ENCODE peak calls at places on chromosomes 5 and 9, in seven cellular contexts. G, T, H, X, B, O and U are unnamed samples.

GRCh38 chr5:111584651-111585050 is 72.3 kb upstream of the STARD4 start:
- DNase-seq in G (no peak), T (no peak), H (no peak), X (no peak), B (no peak), O (no peak), U (no peak)

GRCh38 chr5:40841068-40841805 is at the start of gene CARD6:
- DNase-seq in G (peak; percentile 33), T (peak; percentile 54), H (no peak), X (no peak), B (peak; percentile 21), O (no peak), U (no peak)

GRCh38 chr5:74336286-74336685 is 304.2 kb downstream of the ENC1 start:
- DNase-seq in G (no peak), T (no peak), H (no peak), X (no peak), B (no peak), O (no peak), U (no peak)

GRCh38 chr9:137311171-137311970 is 9.3 kb upstream of the NRARP start:
- DNase-seq in G (no peak), T (no peak), H (no peak), X (peak; percentile 23), B (peak; percentile 89), O (peak; percentile 13), U (peak; percentile 14)

GRCh38 chr9:34501372-34501771 is 21.4 kb downstream of the ENHO start:
- DNase-seq in G (no peak), T (no peak), H (no peak), X (no peak), B (no peak), O (no peak), U (no peak)

GRCh38 chr9:133642708-133643361 is 6.7 kb downstream of the DBH start:
- DNase-seq in G (no peak), T (no peak), H (no peak), X (no peak), B (no peak), O (no peak), U (no peak)

GRCh38 chr9:134413890-134414731 is 87.9 kb downstream of the RXRA start:
- DNase-seq in G (peak; percentile 64), T (no peak), H (peak; percentile 79), X (peak; percentile 76), B (no peak), O (peak; percentile 74), U (no peak)

GRCh38 chr5:52738095-52738506 is 49.6 kb upstream of the ITGA1 start:
- DNase-seq in G (no peak), T (peak; percentile 28), H (no peak), X (no peak), B (no peak), O (no peak), U (no peak)

DNA sequence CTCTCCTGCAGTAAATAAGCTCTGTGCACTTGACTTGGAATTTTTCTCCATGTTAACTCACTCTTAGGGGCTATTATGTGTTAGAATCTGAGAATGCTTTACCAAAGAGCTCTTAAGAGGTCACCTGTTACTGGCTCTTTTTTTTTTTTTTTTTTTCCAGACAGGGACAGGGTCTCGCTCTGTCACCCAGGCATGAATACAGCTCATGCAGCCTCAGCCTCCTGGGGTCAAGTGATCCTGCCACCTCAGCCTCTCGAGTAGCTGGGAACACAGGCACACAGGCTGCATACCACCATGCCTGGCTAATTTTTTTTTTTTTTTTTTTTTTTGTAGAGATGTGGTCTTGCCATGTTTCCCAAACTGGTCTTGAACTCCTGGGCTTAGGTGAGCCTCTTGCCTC is 22.1 kb downstream of the HMGXB3 start:
- DNase-seq in G (no peak), T (no peak), H (no peak), X (no peak), B (no peak), O (no peak), U (no peak)
- TF ChIP-seq CTCF in G (no peak), T (no peak), H (no peak), X (no peak), B (no peak), O (no peak), U (no peak)

DNA sequence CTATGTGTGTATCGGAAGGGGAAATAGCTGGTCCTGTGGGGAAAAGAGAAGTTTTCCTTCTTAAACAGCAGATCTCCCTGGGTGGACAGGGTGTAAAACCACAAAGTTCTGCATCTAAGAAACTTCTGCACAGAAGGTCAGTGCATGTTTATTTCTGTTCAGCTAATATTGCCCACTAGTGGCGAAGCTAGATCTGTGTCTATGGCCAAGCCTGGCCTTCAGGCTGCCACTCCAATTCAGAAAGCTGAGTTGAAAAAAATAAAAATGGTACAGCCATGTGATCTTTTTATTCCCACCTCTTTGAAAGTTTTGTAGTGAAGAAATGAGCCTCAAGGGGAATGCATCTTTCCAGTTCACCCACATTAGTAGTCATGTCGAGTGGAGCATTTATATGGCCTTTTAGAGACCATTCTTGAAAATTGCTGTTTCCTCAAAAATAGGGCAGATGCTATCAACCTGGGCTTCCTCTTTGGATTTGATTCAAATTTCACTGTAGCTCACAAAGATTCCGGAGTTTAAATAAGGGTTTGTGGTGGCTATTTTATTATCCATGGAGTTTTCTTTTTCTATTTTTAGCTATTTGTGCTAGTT is 488.0 kb downstream of the PRELID2 start:
- DNase-seq in G (no peak), T (peak; percentile 10), H (no peak), X (no peak), B (peak; percentile 15), O (no peak), U (no peak)
- TF ChIP-seq CTCF in G (no peak), T (peak; percentile 37), H (peak; percentile 41), X (peak; percentile 36), B (no peak), O (peak; percentile 55), U (peak; percentile 55)

DNA sequence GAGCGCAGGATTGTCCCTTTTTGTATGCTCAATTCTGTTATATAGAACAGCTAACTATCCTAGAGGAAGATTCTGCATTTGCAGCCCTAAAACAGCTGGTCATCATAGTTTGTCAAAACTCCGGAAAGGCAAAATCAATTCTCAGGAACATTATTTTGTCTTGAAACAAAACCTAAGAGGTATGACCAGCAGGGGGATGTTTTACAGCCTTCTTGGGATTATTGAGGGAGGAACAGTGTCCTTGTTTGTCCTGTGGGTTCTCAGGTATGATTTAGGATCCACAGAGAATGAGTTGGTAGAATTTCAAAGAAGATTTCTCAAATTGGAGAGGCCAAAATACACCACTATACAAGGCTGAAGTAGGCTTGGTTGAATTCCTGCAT is 136.4 kb downstream of the ZSWIM6 start:
- DNase-seq in G (no peak), T (no peak), H (no peak), X (no peak), B (no peak), O (no peak), U (no peak)
- TF ChIP-seq CTCF in G (no peak), T (no peak), H (peak; percentile 2), X (no peak), B (no peak), O (no peak), U (no peak)

DNA sequence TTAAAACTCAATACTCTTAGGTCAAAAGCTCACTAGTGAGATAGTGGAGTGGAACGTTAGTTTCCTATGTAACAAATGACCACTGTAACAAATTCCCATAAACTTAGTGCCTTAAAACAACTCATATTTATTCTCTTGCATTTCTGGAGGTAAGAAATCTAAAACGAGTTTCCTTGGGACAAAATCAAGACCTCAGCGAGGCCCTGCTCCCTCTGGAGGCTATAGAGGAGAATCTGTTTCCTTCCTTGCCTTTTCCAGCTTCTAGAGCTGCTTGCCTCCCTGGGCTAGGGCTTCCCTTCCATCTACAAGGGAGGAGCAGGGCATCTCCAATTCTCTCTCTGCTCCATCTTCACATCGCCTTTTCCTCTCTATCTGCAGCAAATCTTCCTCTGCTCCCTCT is 32.0 kb downstream of the SEMA5A start:
- DNase-seq in G (no peak), T (no peak), H (no peak), X (no peak), B (no peak), O (no peak), U (no peak)
- TF ChIP-seq CTCF in G (no peak), T (no peak), H (no peak), X (no peak), B (no peak), O (peak; percentile 26), U (no peak)

DNA sequence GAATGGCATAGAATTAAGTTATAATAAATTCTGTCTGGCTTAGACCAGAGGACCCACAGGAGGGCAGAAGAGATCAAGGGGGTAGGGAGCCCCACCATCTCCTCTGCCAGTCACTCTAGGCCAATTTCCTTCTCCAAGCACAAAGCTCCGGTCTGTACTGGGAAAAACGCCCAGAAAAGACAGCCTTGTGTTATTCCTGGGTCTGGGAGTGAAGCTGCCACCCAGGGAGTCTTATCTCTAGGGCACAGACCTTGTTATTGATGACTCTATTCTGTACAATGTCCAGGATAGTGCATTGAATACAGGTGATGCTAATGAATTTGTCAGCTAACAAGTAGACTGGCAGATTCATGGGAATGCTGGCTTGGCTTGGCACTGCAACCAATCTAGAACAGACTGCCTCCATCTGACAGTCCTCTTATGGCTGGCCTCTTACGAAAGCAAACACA is 60.7 kb downstream of the MED27 start:
- DNase-seq in G (no peak), T (no peak), H (no peak), X (no peak), B (no peak), O (no peak), U (no peak)
- TF ChIP-seq CTCF in G (no peak), T (no peak), H (no peak), X (peak; percentile 20), B (no peak), O (no peak), U (no peak)

DNA sequence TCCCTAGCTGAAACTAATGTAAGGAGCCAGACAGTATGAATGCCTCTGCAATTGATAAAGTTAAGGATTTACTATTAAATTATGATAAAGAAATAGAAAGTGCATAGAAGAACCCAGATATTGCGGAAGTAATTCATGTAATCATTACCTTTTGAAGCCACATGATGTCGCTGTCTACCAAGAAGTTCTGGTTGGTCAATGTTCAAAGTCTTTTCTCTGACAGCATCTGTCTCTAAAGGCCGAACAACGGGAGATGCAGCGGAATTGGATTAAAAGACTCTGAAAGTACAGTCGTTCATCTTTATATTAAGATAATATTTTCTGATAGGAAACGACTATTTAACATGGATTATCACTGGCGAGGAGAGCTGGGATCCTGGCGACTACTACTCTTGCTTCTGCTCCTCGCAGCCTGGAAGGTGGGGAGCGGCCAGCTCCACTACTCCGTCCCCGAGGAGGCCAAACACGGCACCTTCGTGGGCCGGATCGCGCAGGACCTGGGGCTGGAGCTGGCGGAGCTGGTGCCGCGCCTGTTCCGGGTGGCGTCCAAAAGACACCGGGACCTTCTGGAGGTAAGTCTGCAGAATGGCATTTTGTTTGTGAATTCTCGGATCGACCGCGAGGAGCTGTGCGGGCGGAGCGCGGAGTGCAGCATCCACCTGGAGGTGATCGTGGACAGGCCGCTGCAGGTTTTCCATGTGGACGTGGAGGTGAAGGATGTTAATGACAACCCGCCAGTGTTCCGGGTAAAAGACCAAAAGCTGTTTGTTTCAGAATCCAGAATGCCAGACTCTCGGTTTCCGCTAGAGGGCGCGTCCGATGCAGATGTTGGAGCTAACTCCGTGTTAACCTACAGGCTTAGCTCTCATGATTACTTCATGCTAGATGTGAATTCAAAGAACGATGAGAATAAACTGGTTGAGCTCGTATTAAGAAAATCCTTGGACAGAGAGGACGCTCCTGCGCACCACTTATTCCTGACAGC is at the start of gene PCDHA8:
- DNase-seq in G (no peak), T (no peak), H (no peak), X (no peak), B (no peak), O (no peak), U (no peak)
- TF ChIP-seq CTCF in G (no peak), T (peak; percentile 20), H (no peak), X (peak; percentile 3), B (no peak), O (no peak), U (peak; percentile 20)